ENCODE peak calls at places on chromosome 4, in four cellular contexts. H is endothelial cell, M is suprapubic skin, G is brain microvascular endothelial cell. F is an unnamed sample.

GRCh38 chr4:153013202-153013988 is 77.3 kb downstream of the FHDC1 start:
- DNase-seq in G (no peak), M (no peak), H (no peak), F (no peak)

GRCh38 chr4:111283066-111283677 is 660.3 kb upstream of the PITX2 start:
- DNase-seq in G (peak; percentile 41), M (peak; percentile 60), H (peak; percentile 74), F (peak; percentile 7)

GRCh38 chr4:135834471-135834870 is 1632.9 kb upstream of the PABPC4L start:
- DNase-seq in G (no peak), H (no peak), M (no peak), F (no peak)

GRCh38 chr4:153950100-153950979 is 161.5 kb upstream of the SFRP2 start:
- DNase-seq in G (no peak), M (no peak), H (no peak), F (peak; percentile 68)

GRCh38 chr4:8706221-8707044 is 113.9 kb downstream of the CPZ start:
- DNase-seq in H (no peak), M (peak; percentile 43), G (no peak), F (no peak)

GRCh38 chr4:2292679-2293108 is 30.8 kb upstream of the MXD4 start:
- DNase-seq in M (peak; percentile 32), G (no peak), H (no peak), F (no peak)

GRCh38 chr4:6568689-6569332 is 6.2 kb upstream of the MAN2B2 start:
- DNase-seq in M (no peak), H (no peak), G (peak; percentile 85), F (no peak)

GRCh38 chr4:31411606-31412005 is 691.4 kb downstream of the PCDH7 start:
- DNase-seq in M (no peak), G (no peak), H (no peak), F (no peak)

GRCh38 chr4:144611850-144612249 is 34.1 kb upstream of the HHIP start:
- DNase-seq in G (no peak), H (peak; percentile 21), M (no peak), F (no peak)

GRCh38 chr4:146548443-146548842 is 26.7 kb upstream of the SLC10A7 start:
- DNase-seq in H (no peak), G (no peak), M (no peak), F (no peak)

GRCh38 chr4:146550161-146550560 is 28.4 kb upstream of the SLC10A7 start:
- DNase-seq in H (no peak), G (no peak), M (no peak), F (no peak)

GRCh38 chr4:146545102-146545501 is 23.4 kb upstream of the SLC10A7 start:
- DNase-seq in H (peak; percentile 14), G (peak; percentile 49), M (no peak), F (no peak)
- TF ChIP-seq CTCF in H (no peak), G (peak; percentile 56), M (no peak), F (peak; percentile 26)

GRCh38 chr4:186228514-186228894 is 1.2 kb downstream of the KLKB1 start:
- DNase-seq in H (no peak), M (no peak), G (no peak), F (no peak)
- TF ChIP-seq CTCF in H (no peak), M (no peak), G (no peak), F (no peak)

DNA sequence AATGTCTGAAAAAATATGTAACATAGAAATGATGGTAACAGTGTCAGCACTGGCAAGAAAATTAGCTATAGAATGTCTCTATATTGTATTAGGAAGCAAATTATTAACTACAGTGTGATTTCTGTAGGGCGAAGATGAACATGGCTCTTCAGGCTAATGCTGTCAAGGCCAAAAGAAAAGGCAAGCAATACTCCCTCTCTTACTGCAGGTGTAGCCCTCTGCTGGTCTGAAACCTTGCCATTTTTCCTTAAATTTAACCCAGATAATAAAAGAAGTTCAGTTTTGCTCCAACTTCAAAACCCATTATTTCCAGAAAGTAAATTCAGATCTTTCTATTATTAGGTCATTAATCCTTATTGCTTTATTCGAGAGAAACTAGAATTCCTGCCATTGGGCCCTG is 215.9 kb downstream of the LRBA start:
- DNase-seq in M (no peak), G (no peak), H (no peak), F (no peak)
- TF ChIP-seq CTCF in M (no peak), G (peak; percentile 48), H (no peak), F (no peak)

GRCh38 chr4:157514711-157515110 is 294.2 kb downstream of the GRIA2 start:
- DNase-seq in G (no peak), M (no peak), H (peak; percentile 50), F (no peak)
- TF ChIP-seq CTCF in G (peak; percentile 45), M (no peak), H (peak; percentile 57), F (peak; percentile 49)

GRCh38 chr4:4666693-4667642 is 125.1 kb upstream of the STX18 start:
- DNase-seq in M (no peak), G (no peak), H (peak; percentile 47), F (no peak)
- TF ChIP-seq CTCF in M (no peak), G (peak; percentile 7), H (no peak), F (no peak)

DNA sequence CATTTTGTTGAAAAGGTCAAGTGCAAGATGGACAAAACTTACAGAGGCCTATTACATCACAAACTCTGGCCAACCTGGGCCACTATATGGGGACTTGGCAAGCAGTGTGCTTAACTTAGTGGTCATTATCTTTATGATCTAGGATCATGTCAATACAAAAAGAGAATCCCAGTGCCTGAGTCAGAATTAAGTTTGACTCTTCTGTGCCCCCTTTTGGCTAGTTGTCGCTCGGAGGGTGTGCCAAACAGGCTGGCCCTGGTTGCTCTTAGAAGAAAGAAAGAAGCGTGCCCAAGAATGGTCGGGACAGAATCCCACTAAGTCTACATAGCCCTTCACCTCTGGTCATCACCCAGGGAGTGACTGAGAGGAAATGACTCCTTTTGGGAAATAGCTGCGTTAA is 100.1 kb downstream of the EIF4E start:
- DNase-seq in G (no peak), M (no peak), H (no peak), F (no peak)
- TF ChIP-seq CTCF in G (peak; percentile 55), M (no peak), H (no peak), F (peak; percentile 11)

DNA sequence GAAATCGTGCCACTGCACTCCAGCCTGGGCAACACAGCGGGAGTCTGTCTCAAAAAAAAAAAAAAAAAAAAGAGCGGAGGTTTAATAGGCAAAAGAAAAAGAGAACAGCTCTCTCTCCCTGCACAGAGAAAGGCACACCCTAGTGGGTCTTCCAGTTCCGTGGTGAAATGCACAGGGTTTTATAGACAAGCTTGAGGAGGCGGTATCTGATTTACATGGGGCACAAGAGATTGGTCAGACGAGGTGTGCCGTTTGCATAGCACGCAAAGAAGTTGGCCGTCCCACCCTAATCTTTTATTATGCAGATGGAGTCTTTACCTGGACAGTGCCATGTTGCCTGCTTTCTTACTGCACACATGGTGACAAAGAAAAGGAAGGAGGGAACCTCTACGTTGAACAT is 33.5 kb upstream of the REST start:
- DNase-seq in H (no peak), G (no peak), M (no peak), F (no peak)
- TF ChIP-seq CTCF in H (no peak), G (no peak), M (no peak), F (no peak)

F was measured in kidney epithelial cell.